ENCODE peak calls at places on chromosomes 11 and 22, in seven cellular contexts. P, I, G, J, S, E and C are unnamed samples.

GRCh38 chr22:43042101-43042780 is 27.3 kb upstream of the PACSIN2 start:
- ATAC-seq in G (no peak), P (no peak), I (no peak), J (no peak), S (no peak), E (no peak), C (no peak)

GRCh38 chr11:1218788-1219445 is 3.9 kb upstream of the MUC5B start:
- ATAC-seq in I (no peak), G (no peak), E (no peak), S (no peak), J (no peak), P (no peak), C (no peak)

GRCh38 chr11:65390099-65390941 is 3.9 kb downstream of the FRMD8 start:
- ATAC-seq in G (peak), S (no peak), J (peak), I (no peak), P (no peak), E (no peak), C (no peak)

GRCh38 chr11:75281469-75282095 is 41.0 kb downstream of the TPBGL start:
- ATAC-seq in E (no peak), I (no peak), G (no peak), P (no peak), S (no peak), J (no peak), C (no peak)

GRCh38 chr22:30717331-30717921 is 22.8 kb downstream of the OSBP2 start:
- ATAC-seq in J (no peak), P (peak), I (peak), S (no peak), E (no peak), G (no peak), C (no peak)

GRCh38 chr22:23243006-23243573 is 62.8 kb downstream of the BCR start:
- ATAC-seq in I (no peak), S (no peak), P (no peak), E (no peak), G (peak), J (no peak), C (no peak)

GRCh38 chr11:103940542-103940941 is 95.9 kb upstream of the DDI1 start:
- ATAC-seq in S (no peak), E (no peak), I (no peak), P (no peak), J (no peak), G (no peak), C (no peak)

GRCh38 chr11:111604392-111605009 is 2.3 kb downstream of the SIK2 start:
- ATAC-seq in G (no peak), I (no peak), J (no peak), S (no peak), P (no peak), E (peak), C (no peak)

GRCh38 chr11:9626778-9627394 is 37.0 kb upstream of the SWAP70 start:
- ATAC-seq in J (peak), S (no peak), I (no peak), G (peak), P (peak), E (no peak), C (no peak)

GRCh38 chr11:132349806-132350733 is 979.7 kb downstream of the NTM start:
- ATAC-seq in S (no peak), J (no peak), I (no peak), E (no peak), G (no peak), P (no peak), C (no peak)

GRCh38 chr11:6554828-6555706 is 48.3 kb downstream of the RRP8 start:
- ATAC-seq in I (no peak), G (no peak), P (no peak), J (no peak), E (no peak), S (no peak), C (no peak)

GRCh38 chr11:3161309-3161708 is 3.8 kb downstream of the OSBPL5 start:
- ATAC-seq in P (no peak), S (no peak), G (no peak), J (peak), E (no peak), I (no peak), C (no peak)

GRCh38 chr11:70247710-70248072 is 22.8 kb upstream of the PPFIA1 start:
- ATAC-seq in S (peak), G (no peak), E (no peak), P (no peak), J (no peak), I (no peak), C (no peak)

GRCh38 chr11:108562746-108563581 is 30.6 kb downstream of the EXPH5 start:
- ATAC-seq in I (no peak), G (peak), S (peak), P (no peak), E (peak), J (no peak), C (no peak)

GRCh38 chr11:46392421-46393230 is 1.1 kb upstream of the CHRM4 start:
- ATAC-seq in J (peak), I (peak), G (peak), P (peak), S (peak), E (peak), C (peak)

GRCh38 chr11:46389450-46390330 is 1.9 kb downstream of the CHRM4 start:
- ATAC-seq in J (peak), G (peak), I (peak), E (peak), P (peak), S (peak), C (peak)

GRCh38 chr11:46390331-46391171 is 1.0 kb downstream of the CHRM4 start:
- ATAC-seq in J (no peak), P (no peak), G (peak), E (no peak), I (no peak), S (no peak), C (no peak)

GRCh38 chr11:46391578-46392420 is at the start of gene CHRM4:
- ATAC-seq in G (peak), J (no peak), S (peak), P (no peak), I (peak), E (no peak), C (no peak)

GRCh38 chr11:46391186-46391577 is 394 bp downstream of the CHRM4 start:
- ATAC-seq in G (no peak), I (no peak), J (no peak), E (no peak), P (no peak), S (no peak), C (no peak)
- H3K4me3 ChIP-seq in G (peak), I (peak), J (peak), E (peak), P (peak), S (peak), C (peak)

GRCh38 chr11:12376259-12376971 is 956 bp upstream of the PARVA start:
- ATAC-seq in I (no peak), P (peak), G (no peak), J (peak), E (no peak), S (no peak), C (peak)
- H3K4me3 ChIP-seq in I (no peak), P (no peak), G (peak), J (no peak), E (peak), S (no peak), C (no peak)

DNA sequence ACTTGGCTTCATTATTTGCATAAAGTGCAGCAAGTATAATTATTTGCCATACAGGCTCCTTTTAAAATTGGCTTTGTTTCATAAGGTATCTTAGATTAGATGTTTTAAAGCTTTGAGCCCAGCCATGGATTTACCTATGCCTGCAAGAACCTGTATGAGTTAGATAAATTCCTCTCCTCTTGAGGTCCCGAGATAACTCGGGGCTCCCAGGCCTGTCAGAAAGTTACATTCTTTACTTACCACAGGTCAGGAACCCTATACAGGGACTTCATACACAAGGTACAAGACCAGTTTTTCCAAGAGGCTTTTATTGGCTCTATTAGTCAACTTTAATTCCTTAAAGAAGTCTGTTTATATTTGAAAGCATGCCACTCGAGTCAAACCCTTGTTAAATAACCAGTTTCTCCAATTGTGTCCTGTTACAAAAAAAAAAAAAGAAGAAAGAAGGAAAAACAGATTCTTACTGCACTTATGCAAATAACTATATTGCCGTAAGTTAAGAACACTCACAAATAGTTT is 2.3 kb upstream of the C1QTNF6 start:
- ATAC-seq in E (no peak), J (no peak), P (no peak), I (no peak), G (no peak), S (no peak), C (no peak)
- H3K4me3 ChIP-seq in E (no peak), J (no peak), P (no peak), I (no peak), G (no peak), S (no peak), C (no peak)

GRCh38 chr11:76669901-76670474 is 559 bp downstream of the LRRC32 start:
- ATAC-seq in E (no peak), G (peak), P (peak), J (peak), S (peak), I (peak), C (no peak)
- H3K4me3 ChIP-seq in E (peak), G (peak), P (peak), J (peak), S (peak), I (peak), C (peak)

GRCh38 chr22:32620992-32621391 is 146.4 kb downstream of the FBXO7 start:
- ATAC-seq in J (no peak), E (no peak), S (no peak), P (no peak), G (peak), I (peak), C (no peak)

GRCh38 chr22:32622762-32623147 is 148.1 kb downstream of the FBXO7 start:
- ATAC-seq in G (peak), S (no peak), J (peak), I (no peak), P (no peak), E (no peak), C (no peak)

GRCh38 chr22:32622004-32622761 is 147.6 kb downstream of the FBXO7 start:
- ATAC-seq in I (no peak), J (peak), E (peak), P (peak), G (peak), S (no peak), C (peak)

GRCh38 chr22:32619614-32620426 is 145.2 kb downstream of the FBXO7 start:
- ATAC-seq in I (no peak), S (no peak), J (peak), G (no peak), P (peak), E (no peak), C (peak)

GRCh38 chr22:32621656-32622003 is 147.0 kb downstream of the FBXO7 start:
- ATAC-seq in S (no peak), P (no peak), E (no peak), G (no peak), I (no peak), J (no peak), C (no peak)
- H3K4me3 ChIP-seq in S (no peak), P (no peak), E (no peak), G (no peak), I (no peak), J (no peak), C (peak)

DNA sequence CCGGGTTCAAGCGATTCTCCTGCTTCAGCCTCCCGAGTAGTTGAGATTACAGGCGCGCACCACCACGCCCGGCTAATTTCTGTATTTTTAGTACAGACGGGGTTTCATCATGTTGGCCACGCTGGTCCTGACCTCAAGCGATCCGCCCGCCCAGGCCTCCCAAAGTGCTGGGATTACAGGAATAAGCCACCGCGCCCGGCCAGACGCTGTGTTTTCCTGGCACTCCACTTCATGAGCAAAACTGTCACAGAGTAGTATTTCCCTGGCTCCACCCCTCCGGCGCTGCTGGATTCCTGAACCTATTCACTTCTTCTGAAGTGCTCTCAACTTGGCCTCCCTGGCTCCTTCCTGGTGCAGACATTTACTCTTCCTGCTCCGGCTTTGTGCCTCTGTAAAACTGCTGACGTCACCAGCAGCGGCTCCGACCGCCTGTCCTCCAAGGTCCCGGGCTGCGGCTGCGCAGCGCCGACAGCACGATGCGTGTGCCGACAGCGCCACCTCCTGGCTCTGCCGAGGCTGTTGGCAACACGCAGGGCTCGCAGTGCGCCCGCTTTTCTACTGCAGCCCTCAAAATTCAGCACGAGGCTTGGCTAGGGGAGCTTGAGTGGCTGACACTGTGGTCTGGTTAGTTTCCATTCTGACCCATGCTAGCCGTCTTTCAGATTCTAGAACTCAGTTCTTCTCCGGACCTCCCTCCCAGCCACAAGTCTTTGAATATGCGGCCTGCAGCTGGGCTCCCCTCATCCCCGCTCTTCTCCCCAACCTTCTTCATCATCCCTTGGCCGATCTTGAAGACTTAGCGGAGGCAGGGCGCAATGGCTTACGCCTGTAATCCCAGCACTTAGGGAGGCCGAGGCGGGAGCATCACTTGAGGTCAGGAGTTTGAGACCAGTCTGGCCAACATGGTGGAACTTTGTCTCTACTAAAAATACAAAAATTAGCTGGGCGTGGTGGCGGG is 36.6 kb downstream of the APOL3 start:
- ATAC-seq in E (peak), J (peak), G (peak), I (peak), P (peak), S (peak), C (peak)
- H3K4me3 ChIP-seq in E (peak), J (peak), G (no peak), I (no peak), P (no peak), S (peak), C (peak)

GRCh38 chr11:18106688-18107087 is 806 bp upstream of the SAAL1 start:
- ATAC-seq in I (no peak), G (no peak), E (no peak), S (no peak), P (no peak), J (no peak), C (no peak)

GRCh38 chr11:18105802-18106574 is at the start of gene SAAL1:
- ATAC-seq in I (peak), E (peak), G (peak), P (peak), J (peak), S (peak), C (peak)

GRCh38 chr11:18108254-18108653 is 2.4 kb upstream of the SAAL1 start:
- ATAC-seq in I (no peak), J (no peak), P (no peak), E (no peak), G (no peak), S (no peak), C (no peak)

GRCh38 chr11:18100926-18101656 is 4.8 kb downstream of the SAAL1 start:
- ATAC-seq in P (no peak), G (no peak), I (no peak), J (no peak), S (no peak), E (no peak), C (no peak)

DNA sequence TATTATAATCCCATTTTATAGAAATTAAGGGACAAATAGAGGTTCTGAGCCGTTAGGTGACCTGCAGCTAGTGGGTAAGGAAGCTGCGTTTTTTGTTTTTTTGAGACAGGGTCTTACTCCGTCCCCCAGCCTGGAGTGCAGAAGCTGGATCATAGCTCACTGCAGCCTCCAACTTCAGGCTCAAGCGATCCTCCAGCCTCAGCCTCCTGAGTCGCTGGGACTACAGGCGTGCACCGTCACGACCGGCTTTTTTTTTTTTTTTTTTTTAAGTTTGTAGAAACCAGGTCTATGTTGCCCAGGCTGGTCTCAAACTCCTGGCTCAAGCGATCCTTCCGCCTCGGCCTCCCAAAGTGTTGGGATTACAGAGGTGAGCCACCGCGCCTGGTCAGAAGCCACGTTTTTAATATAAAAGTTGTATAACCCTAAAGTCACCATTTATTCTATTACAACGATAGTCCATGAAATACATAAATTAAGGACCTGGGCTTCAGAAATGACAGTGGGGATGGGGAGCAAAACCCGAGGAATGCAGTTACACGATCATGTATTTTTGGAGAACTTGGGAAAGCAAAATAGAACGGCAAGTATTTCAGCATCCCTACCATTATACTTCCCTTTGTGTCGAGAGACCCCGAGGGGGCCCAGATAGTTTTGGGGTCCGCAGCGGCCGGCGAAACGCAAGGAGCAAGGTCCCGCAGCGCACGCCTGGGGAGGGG is 638 bp downstream of the SAAL1 start:
- ATAC-seq in G (no peak), S (no peak), P (no peak), I (no peak), J (no peak), E (no peak), C (no peak)
- H3K4me3 ChIP-seq in G (peak), S (peak), P (peak), I (peak), J (peak), E (peak), C (peak)

GRCh38 chr22:27795053-27795452 is 6.5 kb downstream of the MN1 start:
- ATAC-seq in P (no peak), S (no peak), J (no peak), G (peak), I (no peak), E (no peak), C (no peak)
- H3K4me3 ChIP-seq in P (no peak), S (no peak), J (peak), G (peak), I (no peak), E (no peak), C (peak)